ENCODE peak calls at places on chromosomes 1 and 21, in four cellular contexts. L is GM12865, Y is gastrocnemius medialis, Q is foreskin fibroblast. U is an unnamed sample.

GRCh38 chr1:72186733-72187307 is 95.5 kb downstream of the NEGR1 start:
- DNase-seq in Y (no peak), L (no peak), Q (peak), U (no peak)

GRCh38 chr21:34020005-34020847 is 53.2 kb upstream of the MRPS6 start:
- DNase-seq in Q (no peak), Y (no peak), L (peak), U (peak)

GRCh38 chr1:52520149-52520548 is 32.7 kb downstream of the TUT4 start:
- DNase-seq in Q (peak), L (peak), Y (no peak), U (no peak)

GRCh38 chr1:233868461-233868860 is 36.0 kb upstream of the SLC35F3 start:
- DNase-seq in Y (no peak), L (no peak), Q (no peak), U (no peak)

GRCh38 chr1:226111109-226111864 is 48.8 kb downstream of the H3-3A start:
- DNase-seq in Y (no peak), Q (no peak), L (no peak), U (no peak)

GRCh38 chr1:222021124-222021523 is 279.2 kb upstream of the DUSP10 start:
- DNase-seq in L (no peak), Y (no peak), Q (no peak), U (no peak)

GRCh38 chr21:44375281-44375651 is 21.8 kb downstream of the TRPM2 start:
- DNase-seq in L (peak), Y (no peak), Q (no peak), U (no peak)

GRCh38 chr1:155062702-155063411 is 683 bp upstream of the EFNA4 start:
- DNase-seq in Y (no peak), Q (no peak), L (peak), U (no peak)

GRCh38 chr1:32782086-32782485 is 35.1 kb downstream of the YARS1 start:
- DNase-seq in L (no peak), Q (no peak), Y (no peak), U (no peak)

GRCh38 chr1:40197656-40198055 is 36.5 kb downstream of the RLF start:
- DNase-seq in L (no peak), Y (no peak), Q (no peak), U (no peak)

GRCh38 chr21:29501451-29501850 is 202.7 kb downstream of the BACH1 start:
- DNase-seq in Q (peak), Y (no peak), L (no peak), U (no peak)

GRCh38 chr1:23923592-23924495 is 10.7 kb upstream of the CNR2 start:
- DNase-seq in Y (no peak), Q (no peak), L (no peak), U (no peak)
- H3K4me3 ChIP-seq in Y (no peak), Q (no peak), L (no peak), U (no peak)

GRCh38 chr1:99763956-99764355 is 2.5 kb downstream of the FRRS1 start:
- DNase-seq in Y (no peak), Q (no peak), L (no peak), U (no peak)
- H3K4me3 ChIP-seq in Y (no peak), Q (no peak), L (no peak), U (no peak)

GRCh38 chr1:100536031-100536430 is 1.9 kb upstream of the GPR88 start:
- DNase-seq in L (peak), Q (no peak), Y (no peak), U (peak)

GRCh38 chr1:100539836-100540536 is 2.0 kb downstream of the GPR88 start:
- DNase-seq in L (no peak), Y (no peak), Q (peak), U (no peak)

GRCh38 chr1:100535264-100535663 is 2.7 kb upstream of the GPR88 start:
- DNase-seq in Q (no peak), L (no peak), Y (no peak), U (no peak)

GRCh38 chr1:100542264-100542663 is 4.3 kb downstream of the GPR88 start:
- DNase-seq in L (no peak), Y (no peak), Q (no peak), U (no peak)

DNA sequence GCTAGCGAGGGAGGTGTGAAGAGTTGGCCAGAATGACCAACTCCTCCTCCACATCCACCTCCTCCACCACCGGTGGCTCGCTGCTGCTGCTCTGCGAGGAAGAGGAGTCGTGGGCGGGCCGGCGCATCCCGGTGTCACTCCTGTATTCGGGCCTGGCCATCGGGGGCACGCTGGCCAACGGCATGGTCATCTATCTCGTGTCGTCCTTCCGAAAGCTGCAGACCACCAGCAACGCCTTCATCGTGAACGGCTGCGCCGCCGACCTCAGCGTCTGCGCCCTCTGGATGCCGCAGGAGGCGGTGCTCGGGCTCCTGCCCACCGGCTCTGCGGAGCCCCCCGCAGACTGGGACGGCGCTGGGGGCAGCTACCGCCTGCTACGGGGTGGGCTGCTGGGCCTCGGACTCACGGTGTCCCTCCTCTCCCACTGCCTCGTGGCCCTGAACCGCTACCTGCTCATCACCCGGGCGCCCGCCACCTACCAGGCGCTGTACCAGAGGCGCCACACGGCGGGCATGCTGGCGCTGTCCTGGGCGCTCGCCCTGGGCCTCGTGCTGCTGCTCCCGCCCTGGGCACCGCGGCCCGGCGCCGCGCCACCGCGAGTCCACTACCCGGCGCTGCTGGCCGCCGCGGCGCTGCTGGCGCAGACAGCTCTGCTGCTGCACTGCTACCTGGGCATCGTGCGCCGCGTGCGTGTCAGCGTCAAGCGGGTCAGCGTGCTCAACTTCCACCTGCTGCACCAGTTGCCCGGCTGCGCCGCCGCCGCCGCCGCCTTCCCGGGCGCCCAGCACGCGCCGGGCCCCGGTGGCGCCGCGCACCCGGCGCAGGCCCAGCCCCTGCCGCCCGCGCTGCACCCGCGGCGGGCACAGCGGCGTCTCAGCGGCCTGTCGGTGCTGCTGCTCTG is 1.2 kb downstream of the GPR88 start:
- DNase-seq in L (no peak), Q (peak), Y (no peak), U (no peak)
- H3K4me3 ChIP-seq in L (peak), Q (peak), Y (peak), U (peak)

GRCh38 chr1:214244252-214244651 is 36.7 kb upstream of the SMYD2 start:
- DNase-seq in L (no peak), Q (no peak), Y (no peak), U (no peak)

GRCh38 chr1:214244841-214245240 is 36.1 kb upstream of the SMYD2 start:
- DNase-seq in Y (no peak), L (no peak), Q (no peak), U (no peak)

GRCh38 chr1:214236477-214236876 is 44.5 kb upstream of the SMYD2 start:
- DNase-seq in L (no peak), Q (no peak), Y (no peak), U (no peak)

GRCh38 chr1:214241060-214241459 is 39.9 kb upstream of the SMYD2 start:
- DNase-seq in L (no peak), Y (no peak), Q (no peak), U (no peak)
- H3K4me3 ChIP-seq in L (no peak), Y (no peak), Q (no peak), U (no peak)

DNA sequence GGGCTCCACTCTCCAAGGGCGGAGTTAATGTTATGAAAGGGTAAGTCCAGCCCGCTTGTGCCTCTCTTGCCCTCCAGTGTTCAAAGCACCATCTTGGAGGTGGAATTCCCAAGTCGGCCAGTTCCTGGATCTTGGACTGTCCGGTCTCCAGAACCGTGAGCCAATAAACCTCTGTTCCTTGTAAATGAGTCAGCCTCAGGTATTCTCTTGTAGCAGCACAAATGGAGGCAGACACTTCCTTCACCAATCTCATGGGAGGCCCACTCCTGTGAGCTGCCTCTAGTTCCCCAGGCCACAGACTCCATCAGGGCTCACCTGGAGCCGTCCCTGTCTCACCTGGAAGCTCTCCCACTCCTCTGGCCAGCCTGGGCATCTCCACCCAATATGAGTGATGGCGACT is 15.5 kb downstream of the IBA57 start:
- DNase-seq in L (no peak), Q (no peak), Y (no peak), U (no peak)
- H3K4me3 ChIP-seq in L (no peak), Q (no peak), Y (no peak), U (no peak)

GRCh38 chr1:203669739-203670138 is 43.1 kb downstream of the ATP2B4 start:
- DNase-seq in L (no peak), Q (peak), Y (no peak), U (no peak)

GRCh38 chr1:203668401-203668800 is 41.8 kb downstream of the ATP2B4 start:
- DNase-seq in Q (no peak), Y (no peak), L (no peak), U (no peak)

GRCh38 chr1:203666621-203667020 is 40.0 kb downstream of the ATP2B4 start:
- DNase-seq in L (no peak), Q (no peak), Y (no peak), U (no peak)

GRCh38 chr1:203665986-203666385 is 39.4 kb downstream of the ATP2B4 start:
- DNase-seq in Q (no peak), Y (no peak), L (no peak), U (no peak)

GRCh38 chr1:203667616-203668015 is 41.0 kb downstream of the ATP2B4 start:
- DNase-seq in L (no peak), Q (no peak), Y (no peak), U (no peak)
- H3K4me3 ChIP-seq in L (no peak), Q (no peak), Y (no peak), U (no peak)

GRCh38 chr1:9539165-9539828 is at the start of gene SLC25A33:
- DNase-seq in Y (peak), L (peak), Q (peak), U (peak)
- H3K4me3 ChIP-seq in Y (peak), L (peak), Q (peak), U (peak)

GRCh38 chr1:169707917-169708604 is 3.4 kb downstream of the SELL start:
- DNase-seq in L (no peak), Q (no peak), Y (no peak), U (no peak)

GRCh38 chr1:169708633-169709032 is 2.8 kb downstream of the SELL start:
- DNase-seq in Y (no peak), L (no peak), Q (no peak), U (no peak)

GRCh38 chr1:169712309-169712631 is 850 bp upstream of the SELL start:
- DNase-seq in L (no peak), Q (no peak), Y (no peak), U (no peak)

DNA sequence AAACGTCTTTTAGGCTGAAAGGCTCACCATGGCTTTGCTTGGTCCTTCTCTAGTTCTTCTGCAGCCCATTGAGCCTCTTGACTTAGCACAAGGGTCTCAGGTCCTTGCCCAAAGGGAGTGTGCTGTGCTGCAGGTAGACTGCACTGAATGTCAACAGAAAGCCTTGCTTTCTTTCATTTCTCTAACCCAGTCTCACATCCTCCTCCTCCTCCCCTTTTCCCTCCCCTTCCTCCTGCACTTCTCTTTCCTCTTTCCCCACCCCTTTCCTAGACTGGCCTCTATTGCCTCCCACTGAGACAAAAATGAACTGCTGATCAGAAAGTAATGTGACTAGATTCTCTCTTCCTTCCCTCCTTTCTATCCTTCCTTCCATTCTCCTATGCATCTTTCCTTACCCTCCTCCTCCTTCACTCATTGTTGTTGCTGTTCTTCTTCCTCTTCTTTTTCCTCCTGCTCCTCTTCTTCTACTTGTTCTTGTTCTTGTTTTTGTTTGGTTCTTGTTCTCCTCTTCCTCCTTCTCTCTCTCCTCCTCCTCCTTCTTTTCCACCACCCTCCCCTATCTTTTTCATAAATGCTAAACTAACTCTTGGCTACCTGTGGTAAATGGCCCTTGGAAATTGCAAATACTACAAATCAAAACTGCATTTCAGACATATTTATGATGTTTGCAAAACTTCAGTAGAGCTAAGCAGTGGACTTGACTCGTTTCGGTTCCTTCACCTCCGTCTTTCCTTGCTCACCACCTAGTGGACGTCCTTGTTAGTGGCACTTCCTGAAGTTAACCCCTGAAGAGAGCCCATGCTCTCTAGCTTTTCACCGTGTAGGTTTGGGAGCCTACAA is at the start of gene SELL:
- DNase-seq in L (peak), Q (peak), Y (peak), U (peak)
- H3K4me3 ChIP-seq in L (peak), Q (peak), Y (peak), U (peak)

GRCh38 chr1:7831458-7831857 is 21.4 kb downstream of the UTS2 start:
- DNase-seq in Q (no peak), Y (no peak), L (no peak), U (no peak)

GRCh38 chr1:7824701-7825100 is 28.2 kb downstream of the UTS2 start:
- DNase-seq in L (no peak), Q (no peak), Y (no peak), U (no peak)

GRCh38 chr1:7826363-7826762 is 26.5 kb downstream of the UTS2 start:
- DNase-seq in L (no peak), Q (no peak), Y (no peak), U (no peak)

DNA sequence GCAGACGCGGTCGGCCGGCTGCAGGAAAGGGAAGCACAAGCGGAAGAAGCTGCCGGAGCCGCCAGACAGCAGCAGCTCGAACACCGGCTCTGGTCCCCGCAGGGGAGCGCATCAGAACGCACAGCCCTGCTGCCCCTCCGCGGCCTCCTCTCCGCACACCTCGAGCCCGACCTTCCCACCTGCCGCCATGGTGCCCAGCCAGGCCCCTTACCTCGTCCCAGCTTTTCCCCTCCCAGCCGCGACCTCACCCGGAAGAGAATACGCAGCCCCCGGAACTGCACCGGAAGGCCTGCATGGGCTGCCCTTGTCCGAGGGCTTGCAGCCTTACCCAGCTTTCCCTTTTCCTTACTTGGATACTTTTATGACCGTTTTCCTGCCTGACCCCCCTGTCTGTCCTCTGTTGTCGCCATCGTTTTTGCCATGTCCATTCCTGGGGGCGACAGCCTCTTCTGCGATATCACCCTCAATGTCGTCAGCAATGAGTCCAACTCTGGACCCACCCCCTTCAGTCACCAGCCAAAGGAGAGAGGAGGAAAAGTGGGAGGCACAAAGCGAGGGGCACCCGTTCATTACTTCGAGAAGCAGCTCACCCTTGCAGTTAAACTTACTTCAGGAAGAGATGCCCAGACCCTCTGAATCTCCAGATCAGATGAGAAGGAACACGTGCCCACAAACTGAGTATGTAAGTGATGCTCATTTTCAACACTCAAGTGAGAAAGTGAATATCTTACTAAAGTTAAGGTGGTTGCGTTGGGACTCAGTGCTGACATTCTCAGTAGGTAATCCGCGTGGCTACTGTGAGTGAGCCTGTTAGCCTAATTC is 25.5 kb downstream of the UTS2 start:
- DNase-seq in Q (peak), Y (no peak), L (no peak), U (no peak)
- H3K4me3 ChIP-seq in Q (no peak), Y (peak), L (no peak), U (peak)

DNA sequence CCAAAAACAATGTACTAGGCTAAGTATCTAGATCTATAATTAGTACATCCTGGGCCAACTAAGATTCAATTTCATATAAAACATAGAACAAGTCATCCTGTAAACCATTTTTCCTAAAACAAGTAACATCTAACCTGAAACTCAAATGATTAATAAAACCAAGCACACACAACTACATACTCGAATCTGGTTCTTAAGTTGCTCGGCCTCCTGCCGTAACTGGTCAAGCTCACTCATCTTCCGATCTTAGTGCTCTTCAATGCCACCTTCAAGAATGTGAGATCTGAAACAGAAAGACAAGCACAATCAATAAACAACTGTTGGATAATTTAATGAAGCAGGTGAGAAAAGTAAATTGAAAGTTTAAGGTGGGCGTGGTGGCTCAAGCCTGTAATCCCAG is 46.9 kb upstream of the NADK start:
- DNase-seq in L (no peak), Q (no peak), Y (no peak), U (no peak)
- H3K4me3 ChIP-seq in L (no peak), Q (no peak), Y (no peak), U (no peak)

U was measured in GM12864.